ENCODE peak calls at places on chromosome 12, in nine cellular contexts. One of them, this sample, is unnamed.

GRCh38 chr12:115811929-115812328 is 465.6 kb downstream of the MED13L start:
- DNase-seq in breast epithelium: no peak
- DNase-seq in CD4-positive, CD25-positive, alpha-beta regulatory T cell: no peak
- DNase-seq in NCI-H774: no peak
- DNase-seq in stimulated activated effector memory CD8-positive, alpha-beta T cell treated with anti-CD3 and anti-CD28 coated beads, Interleukin-12 subunit alpha, Interleukin-12 subunit beta, amount 100 ng/mL, for 72 hours: no peak
- DNase-seq in Jurkat, Clone E6-1: no peak
- DNase-seq in left cardiac atrium: no peak
- DNase-seq in hippocampal formation: no peak
- DNase-seq in tibial artery: no peak
- DNase-seq in this sample: no peak

GRCh38 chr12:122356192-122356635 is 66.3 kb downstream of the CLIP1 start:
- DNase-seq in breast epithelium: no peak
- DNase-seq in CD4-positive, CD25-positive, alpha-beta regulatory T cell: peak; percentile 31
- DNase-seq in NCI-H774: peak; percentile 38
- DNase-seq in stimulated activated effector memory CD8-positive, alpha-beta T cell treated with anti-CD3 and anti-CD28 coated beads, Interleukin-12 subunit alpha, Interleukin-12 subunit beta, amount 100 ng/mL, for 72 hours: peak; percentile 68
- DNase-seq in Jurkat, Clone E6-1: peak; percentile 54
- DNase-seq in left cardiac atrium: no peak
- DNase-seq in hippocampal formation: peak; percentile 13
- DNase-seq in tibial artery: no peak
- DNase-seq in this sample: peak; percentile 54

GRCh38 chr12:123519151-123520001 is 14.1 kb downstream of the RILPL1 start:
- DNase-seq in breast epithelium: peak; percentile 81
- DNase-seq in CD4-positive, CD25-positive, alpha-beta regulatory T cell: no peak
- DNase-seq in NCI-H774: no peak
- DNase-seq in stimulated activated effector memory CD8-positive, alpha-beta T cell treated with anti-CD3 and anti-CD28 coated beads, Interleukin-12 subunit alpha, Interleukin-12 subunit beta, amount 100 ng/mL, for 72 hours: no peak
- DNase-seq in Jurkat, Clone E6-1: no peak
- DNase-seq in left cardiac atrium: peak; percentile 78
- DNase-seq in hippocampal formation: no peak
- DNase-seq in tibial artery: peak; percentile 77
- DNase-seq in this sample: no peak

GRCh38 chr12:124636138-124636968 is 68.9 kb upstream of the NCOR2 start:
- DNase-seq in breast epithelium: no peak
- DNase-seq in CD4-positive, CD25-positive, alpha-beta regulatory T cell: no peak
- DNase-seq in NCI-H774: no peak
- DNase-seq in stimulated activated effector memory CD8-positive, alpha-beta T cell treated with anti-CD3 and anti-CD28 coated beads, Interleukin-12 subunit alpha, Interleukin-12 subunit beta, amount 100 ng/mL, for 72 hours: peak; percentile 60
- DNase-seq in Jurkat, Clone E6-1: peak; percentile 41
- DNase-seq in left cardiac atrium: peak; percentile 60
- DNase-seq in hippocampal formation: no peak
- DNase-seq in tibial artery: no peak
- DNase-seq in this sample: peak; percentile 38

GRCh38 chr12:47901285-47902093 is 3.3 kb downstream of the VDR start:
- DNase-seq in breast epithelium: no peak
- DNase-seq in CD4-positive, CD25-positive, alpha-beta regulatory T cell: no peak
- DNase-seq in NCI-H774: no peak
- DNase-seq in stimulated activated effector memory CD8-positive, alpha-beta T cell treated with anti-CD3 and anti-CD28 coated beads, Interleukin-12 subunit alpha, Interleukin-12 subunit beta, amount 100 ng/mL, for 72 hours: no peak
- DNase-seq in Jurkat, Clone E6-1: no peak
- DNase-seq in left cardiac atrium: no peak
- DNase-seq in hippocampal formation: no peak
- DNase-seq in tibial artery: no peak
- DNase-seq in this sample: no peak

GRCh38 chr12:125249932-125250331 is 184.7 kb downstream of the AACS start:
- DNase-seq in breast epithelium: no peak
- DNase-seq in CD4-positive, CD25-positive, alpha-beta regulatory T cell: no peak
- DNase-seq in NCI-H774: no peak
- DNase-seq in stimulated activated effector memory CD8-positive, alpha-beta T cell treated with anti-CD3 and anti-CD28 coated beads, Interleukin-12 subunit alpha, Interleukin-12 subunit beta, amount 100 ng/mL, for 72 hours: no peak
- DNase-seq in Jurkat, Clone E6-1: no peak
- DNase-seq in left cardiac atrium: no peak
- DNase-seq in hippocampal formation: no peak
- DNase-seq in tibial artery: no peak
- DNase-seq in this sample: no peak

GRCh38 chr12:100216337-100216736 is 15.7 kb downstream of the ACTR6 start:
- DNase-seq in breast epithelium: no peak
- DNase-seq in CD4-positive, CD25-positive, alpha-beta regulatory T cell: no peak
- DNase-seq in NCI-H774: no peak
- DNase-seq in stimulated activated effector memory CD8-positive, alpha-beta T cell treated with anti-CD3 and anti-CD28 coated beads, Interleukin-12 subunit alpha, Interleukin-12 subunit beta, amount 100 ng/mL, for 72 hours: no peak
- DNase-seq in Jurkat, Clone E6-1: no peak
- DNase-seq in left cardiac atrium: no peak
- DNase-seq in hippocampal formation: no peak
- DNase-seq in tibial artery: no peak
- DNase-seq in this sample: no peak

GRCh38 chr12:95653761-95654546 is 102.7 kb upstream of the USP44 start:
- DNase-seq in breast epithelium: no peak
- DNase-seq in CD4-positive, CD25-positive, alpha-beta regulatory T cell: no peak
- DNase-seq in NCI-H774: no peak
- DNase-seq in stimulated activated effector memory CD8-positive, alpha-beta T cell treated with anti-CD3 and anti-CD28 coated beads, Interleukin-12 subunit alpha, Interleukin-12 subunit beta, amount 100 ng/mL, for 72 hours: peak; percentile 46
- DNase-seq in Jurkat, Clone E6-1: no peak
- DNase-seq in left cardiac atrium: no peak
- DNase-seq in hippocampal formation: no peak
- DNase-seq in tibial artery: no peak
- DNase-seq in this sample: peak; percentile 66

GRCh38 chr12:89544730-89545184 is 18.9 kb upstream of the POC1B start:
- DNase-seq in breast epithelium: peak; percentile 59
- DNase-seq in CD4-positive, CD25-positive, alpha-beta regulatory T cell: no peak
- DNase-seq in NCI-H774: peak; percentile 19
- DNase-seq in stimulated activated effector memory CD8-positive, alpha-beta T cell treated with anti-CD3 and anti-CD28 coated beads, Interleukin-12 subunit alpha, Interleukin-12 subunit beta, amount 100 ng/mL, for 72 hours: no peak
- DNase-seq in Jurkat, Clone E6-1: no peak
- DNase-seq in left cardiac atrium: peak; percentile 55
- DNase-seq in hippocampal formation: peak; percentile 27
- DNase-seq in tibial artery: no peak
- DNase-seq in this sample: no peak

GRCh38 chr12:13375583-13376413 is 179.3 kb downstream of the EMP1 start:
- DNase-seq in breast epithelium: no peak
- DNase-seq in CD4-positive, CD25-positive, alpha-beta regulatory T cell: no peak
- DNase-seq in NCI-H774: no peak
- DNase-seq in stimulated activated effector memory CD8-positive, alpha-beta T cell treated with anti-CD3 and anti-CD28 coated beads, Interleukin-12 subunit alpha, Interleukin-12 subunit beta, amount 100 ng/mL, for 72 hours: no peak
- DNase-seq in Jurkat, Clone E6-1: no peak
- DNase-seq in left cardiac atrium: no peak
- DNase-seq in hippocampal formation: no peak
- DNase-seq in tibial artery: no peak
- DNase-seq in this sample: no peak

GRCh38 chr12:41917827-41918445 is 226.7 kb downstream of the GXYLT1 start:
- DNase-seq in breast epithelium: no peak
- DNase-seq in CD4-positive, CD25-positive, alpha-beta regulatory T cell: no peak
- DNase-seq in NCI-H774: no peak
- DNase-seq in stimulated activated effector memory CD8-positive, alpha-beta T cell treated with anti-CD3 and anti-CD28 coated beads, Interleukin-12 subunit alpha, Interleukin-12 subunit beta, amount 100 ng/mL, for 72 hours: no peak
- DNase-seq in Jurkat, Clone E6-1: no peak
- DNase-seq in left cardiac atrium: no peak
- DNase-seq in hippocampal formation: no peak
- DNase-seq in tibial artery: no peak
- DNase-seq in this sample: no peak

GRCh38 chr12:124326104-124326503 is 31.2 kb downstream of the RFLNA start:
- DNase-seq in breast epithelium: no peak
- DNase-seq in CD4-positive, CD25-positive, alpha-beta regulatory T cell: no peak
- DNase-seq in NCI-H774: no peak
- DNase-seq in stimulated activated effector memory CD8-positive, alpha-beta T cell treated with anti-CD3 and anti-CD28 coated beads, Interleukin-12 subunit alpha, Interleukin-12 subunit beta, amount 100 ng/mL, for 72 hours: no peak
- DNase-seq in Jurkat, Clone E6-1: no peak
- DNase-seq in left cardiac atrium: no peak
- DNase-seq in hippocampal formation: no peak
- DNase-seq in tibial artery: no peak
- DNase-seq in this sample: no peak

GRCh38 chr12:122021193-122021821 is 377 bp upstream of the BCL7A start:
- DNase-seq in breast epithelium: no peak
- DNase-seq in CD4-positive, CD25-positive, alpha-beta regulatory T cell: no peak
- DNase-seq in NCI-H774: no peak
- DNase-seq in stimulated activated effector memory CD8-positive, alpha-beta T cell treated with anti-CD3 and anti-CD28 coated beads, Interleukin-12 subunit alpha, Interleukin-12 subunit beta, amount 100 ng/mL, for 72 hours: peak; percentile 53
- DNase-seq in Jurkat, Clone E6-1: no peak
- DNase-seq in left cardiac atrium: peak; percentile 35
- DNase-seq in hippocampal formation: no peak
- DNase-seq in tibial artery: peak; percentile 74
- DNase-seq in this sample: no peak

GRCh38 chr12:3326156-3326849 is 164.7 kb upstream of the PRMT8 start:
- DNase-seq in breast epithelium: no peak
- DNase-seq in CD4-positive, CD25-positive, alpha-beta regulatory T cell: no peak
- DNase-seq in NCI-H774: no peak
- DNase-seq in stimulated activated effector memory CD8-positive, alpha-beta T cell treated with anti-CD3 and anti-CD28 coated beads, Interleukin-12 subunit alpha, Interleukin-12 subunit beta, amount 100 ng/mL, for 72 hours: no peak
- DNase-seq in Jurkat, Clone E6-1: no peak
- DNase-seq in left cardiac atrium: peak; percentile 10
- DNase-seq in hippocampal formation: no peak
- DNase-seq in tibial artery: no peak
- DNase-seq in this sample: no peak

GRCh38 chr12:42094277-42094676 is 50.4 kb downstream of the GXYLT1 start:
- DNase-seq in breast epithelium: no peak
- DNase-seq in CD4-positive, CD25-positive, alpha-beta regulatory T cell: peak; percentile 21
- DNase-seq in NCI-H774: no peak
- DNase-seq in stimulated activated effector memory CD8-positive, alpha-beta T cell treated with anti-CD3 and anti-CD28 coated beads, Interleukin-12 subunit alpha, Interleukin-12 subunit beta, amount 100 ng/mL, for 72 hours: peak; percentile 57
- DNase-seq in Jurkat, Clone E6-1: no peak
- DNase-seq in left cardiac atrium: no peak
- DNase-seq in hippocampal formation: no peak
- DNase-seq in tibial artery: no peak
- DNase-seq in this sample: no peak

GRCh38 chr12:51678086-51678724 is 87.2 kb downstream of the SCN8A start:
- DNase-seq in breast epithelium: no peak
- DNase-seq in CD4-positive, CD25-positive, alpha-beta regulatory T cell: no peak
- DNase-seq in NCI-H774: peak; percentile 9
- DNase-seq in stimulated activated effector memory CD8-positive, alpha-beta T cell treated with anti-CD3 and anti-CD28 coated beads, Interleukin-12 subunit alpha, Interleukin-12 subunit beta, amount 100 ng/mL, for 72 hours: no peak
- DNase-seq in Jurkat, Clone E6-1: peak; percentile 47
- DNase-seq in left cardiac atrium: no peak
- DNase-seq in hippocampal formation: peak; percentile 5
- DNase-seq in tibial artery: no peak
- DNase-seq in this sample: peak; percentile 16

GRCh38 chr12:92735131-92735721 is 32.4 kb downstream of the PLEKHG7 start:
- DNase-seq in breast epithelium: no peak
- DNase-seq in CD4-positive, CD25-positive, alpha-beta regulatory T cell: no peak
- DNase-seq in NCI-H774: peak; percentile 79
- DNase-seq in stimulated activated effector memory CD8-positive, alpha-beta T cell treated with anti-CD3 and anti-CD28 coated beads, Interleukin-12 subunit alpha, Interleukin-12 subunit beta, amount 100 ng/mL, for 72 hours: no peak
- DNase-seq in Jurkat, Clone E6-1: no peak
- DNase-seq in left cardiac atrium: no peak
- DNase-seq in hippocampal formation: no peak
- DNase-seq in tibial artery: no peak
- DNase-seq in this sample: no peak

GRCh38 chr12:65765436-65765813 is 58.9 kb upstream of the HMGA2 start:
- DNase-seq in breast epithelium: no peak
- DNase-seq in CD4-positive, CD25-positive, alpha-beta regulatory T cell: no peak
- DNase-seq in NCI-H774: no peak
- DNase-seq in stimulated activated effector memory CD8-positive, alpha-beta T cell treated with anti-CD3 and anti-CD28 coated beads, Interleukin-12 subunit alpha, Interleukin-12 subunit beta, amount 100 ng/mL, for 72 hours: no peak
- DNase-seq in Jurkat, Clone E6-1: no peak
- DNase-seq in left cardiac atrium: no peak
- DNase-seq in hippocampal formation: no peak
- DNase-seq in tibial artery: no peak
- DNase-seq in this sample: no peak

GRCh38 chr12:82242729-82243128 is 115.5 kb downstream of the CCDC59 start:
- DNase-seq in breast epithelium: no peak
- DNase-seq in CD4-positive, CD25-positive, alpha-beta regulatory T cell: no peak
- DNase-seq in NCI-H774: no peak
- DNase-seq in stimulated activated effector memory CD8-positive, alpha-beta T cell treated with anti-CD3 and anti-CD28 coated beads, Interleukin-12 subunit alpha, Interleukin-12 subunit beta, amount 100 ng/mL, for 72 hours: no peak
- DNase-seq in Jurkat, Clone E6-1: no peak
- DNase-seq in left cardiac atrium: no peak
- DNase-seq in hippocampal formation: no peak
- DNase-seq in tibial artery: no peak
- DNase-seq in this sample: no peak

GRCh38 chr12:85036241-85036707 is at the start of the genes LRRIQ1 and TSPAN19:
- DNase-seq in breast epithelium: peak; percentile 71
- DNase-seq in CD4-positive, CD25-positive, alpha-beta regulatory T cell: no peak
- DNase-seq in NCI-H774: peak; percentile 94
- DNase-seq in stimulated activated effector memory CD8-positive, alpha-beta T cell treated with anti-CD3 and anti-CD28 coated beads, Interleukin-12 subunit alpha, Interleukin-12 subunit beta, amount 100 ng/mL, for 72 hours: peak; percentile 47
- DNase-seq in Jurkat, Clone E6-1: peak; percentile 89
- DNase-seq in left cardiac atrium: peak; percentile 62
- DNase-seq in hippocampal formation: peak; percentile 53
- DNase-seq in tibial artery: peak; percentile 62
- DNase-seq in this sample: peak; percentile 24

GRCh38 chr12:76083761-76084276 is 666 bp downstream of the NAP1L1 start:
- DNase-seq in breast epithelium: no peak
- DNase-seq in CD4-positive, CD25-positive, alpha-beta regulatory T cell: peak; percentile 78
- DNase-seq in NCI-H774: peak; percentile 67
- DNase-seq in stimulated activated effector memory CD8-positive, alpha-beta T cell treated with anti-CD3 and anti-CD28 coated beads, Interleukin-12 subunit alpha, Interleukin-12 subunit beta, amount 100 ng/mL, for 72 hours: peak; percentile 84
- DNase-seq in Jurkat, Clone E6-1: peak; percentile 44
- DNase-seq in left cardiac atrium: peak; percentile 78
- DNase-seq in hippocampal formation: peak; percentile 37
- DNase-seq in tibial artery: peak; percentile 79
- DNase-seq in this sample: peak; percentile 82

GRCh38 chr12:113416091-113416754 is 6.0 kb upstream of the SDSL start:
- DNase-seq in breast epithelium: no peak
- DNase-seq in CD4-positive, CD25-positive, alpha-beta regulatory T cell: no peak
- DNase-seq in NCI-H774: no peak
- DNase-seq in stimulated activated effector memory CD8-positive, alpha-beta T cell treated with anti-CD3 and anti-CD28 coated beads, Interleukin-12 subunit alpha, Interleukin-12 subunit beta, amount 100 ng/mL, for 72 hours: no peak
- DNase-seq in Jurkat, Clone E6-1: no peak
- DNase-seq in left cardiac atrium: no peak
- DNase-seq in hippocampal formation: no peak
- DNase-seq in tibial artery: no peak
- DNase-seq in this sample: no peak

GRCh38 chr12:49428652-49429549 is 61.6 kb downstream of the SPATS2 start:
- DNase-seq in breast epithelium: no peak
- DNase-seq in CD4-positive, CD25-positive, alpha-beta regulatory T cell: no peak
- DNase-seq in NCI-H774: peak; percentile 43
- DNase-seq in stimulated activated effector memory CD8-positive, alpha-beta T cell treated with anti-CD3 and anti-CD28 coated beads, Interleukin-12 subunit alpha, Interleukin-12 subunit beta, amount 100 ng/mL, for 72 hours: no peak
- DNase-seq in Jurkat, Clone E6-1: no peak
- DNase-seq in left cardiac atrium: no peak
- DNase-seq in hippocampal formation: no peak
- DNase-seq in tibial artery: no peak
- DNase-seq in this sample: no peak

GRCh38 chr12:109597414-109597794 is 23.8 kb downstream of the MVK start:
- DNase-seq in breast epithelium: no peak
- DNase-seq in CD4-positive, CD25-positive, alpha-beta regulatory T cell: no peak
- DNase-seq in NCI-H774: no peak
- DNase-seq in stimulated activated effector memory CD8-positive, alpha-beta T cell treated with anti-CD3 and anti-CD28 coated beads, Interleukin-12 subunit alpha, Interleukin-12 subunit beta, amount 100 ng/mL, for 72 hours: no peak
- DNase-seq in Jurkat, Clone E6-1: no peak
- DNase-seq in left cardiac atrium: no peak
- DNase-seq in hippocampal formation: no peak
- DNase-seq in tibial artery: no peak
- DNase-seq in this sample: no peak